ENCODE peak calls at places on chromosomes 16 and 17, in nine cellular contexts. One of them, this sample, is unnamed. For H4K20me1, the result is how much of the 10 kb centered on the place peaks cover.

GRCh38 chr17:75240394-75241142 is 20.8 kb downstream of the GGA3 start:
- DNase-seq in GM12878: no peak
- DNase-seq in fibroblast of lung: peak
- DNase-seq in PC-9: peak
- DNase-seq in IMR-90: peak
- DNase-seq in MM.1S: peak
- DNase-seq in HepG2: peak
- DNase-seq in PC-3: peak
- DNase-seq in GM23338: peak
- DNase-seq in this sample: peak

GRCh38 chr17:16470302-16470701 is 21.7 kb downstream of the LRRC75A start:
- DNase-seq in GM12878: no peak
- DNase-seq in fibroblast of lung: no peak
- DNase-seq in PC-9: no peak
- DNase-seq in IMR-90: no peak
- DNase-seq in MM.1S: no peak
- DNase-seq in HepG2: no peak
- DNase-seq in PC-3: no peak
- DNase-seq in GM23338: no peak
- DNase-seq in this sample: no peak

GRCh38 chr17:15409721-15410247 is 57.6 kb downstream of the CDRT4 start:
- DNase-seq in GM12878: no peak
- DNase-seq in fibroblast of lung: peak
- DNase-seq in PC-9: no peak
- DNase-seq in IMR-90: peak
- DNase-seq in MM.1S: no peak
- DNase-seq in HepG2: no peak
- DNase-seq in PC-3: peak
- DNase-seq in GM23338: no peak
- DNase-seq in this sample: no peak

GRCh38 chr17:41684050-41684449 is 4.6 kb upstream of the EIF1 start:
- DNase-seq in GM12878: no peak
- DNase-seq in fibroblast of lung: no peak
- DNase-seq in PC-9: no peak
- DNase-seq in IMR-90: no peak
- DNase-seq in MM.1S: no peak
- DNase-seq in HepG2: no peak
- DNase-seq in PC-3: no peak
- DNase-seq in GM23338: no peak
- DNase-seq in this sample: no peak

GRCh38 chr17:16662936-16663335 is 9.3 kb upstream of the ZNF624 start:
- DNase-seq in GM12878: no peak
- DNase-seq in fibroblast of lung: no peak
- DNase-seq in PC-9: no peak
- DNase-seq in IMR-90: no peak
- DNase-seq in MM.1S: no peak
- DNase-seq in HepG2: no peak
- DNase-seq in PC-3: peak
- DNase-seq in GM23338: no peak
- DNase-seq in this sample: no peak

GRCh38 chr16:85600905-85601639 is 12.1 kb upstream of the GSE1 start:
- DNase-seq in GM12878: no peak
- DNase-seq in fibroblast of lung: no peak
- DNase-seq in PC-9: no peak
- DNase-seq in IMR-90: no peak
- DNase-seq in MM.1S: no peak
- DNase-seq in HepG2: no peak
- DNase-seq in PC-3: no peak
- DNase-seq in GM23338: no peak
- DNase-seq in this sample: no peak

GRCh38 chr17:6666077-6666521 is 14.5 kb downstream of the C17orf100 start:
- DNase-seq in GM12878: no peak
- DNase-seq in fibroblast of lung: peak
- DNase-seq in PC-9: peak
- DNase-seq in IMR-90: peak
- DNase-seq in MM.1S: peak
- DNase-seq in HepG2: peak
- DNase-seq in PC-3: peak
- DNase-seq in GM23338: peak
- DNase-seq in this sample: peak

GRCh38 chr16:19274178-19274797 is 11.2 kb upstream of the CLEC19A start:
- DNase-seq in GM12878: no peak
- DNase-seq in fibroblast of lung: no peak
- DNase-seq in PC-9: no peak
- DNase-seq in IMR-90: no peak
- DNase-seq in MM.1S: no peak
- DNase-seq in HepG2: no peak
- DNase-seq in PC-3: no peak
- DNase-seq in GM23338: no peak
- DNase-seq in this sample: no peak

GRCh38 chr17:61926831-61927210 is 961 bp downstream of the INTS2 start:
- DNase-seq in GM12878: no peak
- DNase-seq in fibroblast of lung: peak
- DNase-seq in PC-9: no peak
- DNase-seq in IMR-90: peak
- DNase-seq in MM.1S: no peak
- DNase-seq in HepG2: no peak
- DNase-seq in PC-3: no peak
- DNase-seq in GM23338: no peak
- DNase-seq in this sample: no peak

GRCh38 chr16:69131749-69132423 is 502 bp downstream of the CHTF8 start:
- DNase-seq in GM12878: peak
- DNase-seq in fibroblast of lung: peak
- DNase-seq in PC-9: peak
- DNase-seq in IMR-90: peak
- DNase-seq in MM.1S: peak
- DNase-seq in HepG2: peak
- DNase-seq in PC-3: peak
- DNase-seq in GM23338: peak
- DNase-seq in this sample: peak
- H4K20me1 ChIP-seq in GM12878: under half
- H4K20me1 ChIP-seq in fibroblast of lung: under half
- H4K20me1 ChIP-seq in PC-9: under half
- H4K20me1 ChIP-seq in IMR-90: under half
- H4K20me1 ChIP-seq in MM.1S: under half
- H4K20me1 ChIP-seq in HepG2: under half
- H4K20me1 ChIP-seq in PC-3: under half
- H4K20me1 ChIP-seq in GM23338: under half
- H4K20me1 ChIP-seq in this sample: under half

GRCh38 chr16:88872650-88873331 is 6.3 kb upstream of the PABPN1L start:
- DNase-seq in GM12878: no peak
- DNase-seq in fibroblast of lung: no peak
- DNase-seq in PC-9: no peak
- DNase-seq in IMR-90: no peak
- DNase-seq in MM.1S: no peak
- DNase-seq in HepG2: no peak
- DNase-seq in PC-3: no peak
- DNase-seq in GM23338: no peak
- DNase-seq in this sample: no peak

GRCh38 chr16:88871730-88872416 is 5.4 kb upstream of the PABPN1L start:
- DNase-seq in GM12878: no peak
- DNase-seq in fibroblast of lung: no peak
- DNase-seq in PC-9: no peak
- DNase-seq in IMR-90: no peak
- DNase-seq in MM.1S: no peak
- DNase-seq in HepG2: no peak
- DNase-seq in PC-3: no peak
- DNase-seq in GM23338: no peak
- DNase-seq in this sample: no peak

GRCh38 chr16:88870608-88871348 is 4.3 kb upstream of the PABPN1L start:
- DNase-seq in GM12878: no peak
- DNase-seq in fibroblast of lung: no peak
- DNase-seq in PC-9: no peak
- DNase-seq in IMR-90: no peak
- DNase-seq in MM.1S: no peak
- DNase-seq in HepG2: no peak
- DNase-seq in PC-3: no peak
- DNase-seq in GM23338: no peak
- DNase-seq in this sample: no peak

GRCh38 chr16:88869673-88869980 is 3.2 kb upstream of the PABPN1L start:
- DNase-seq in GM12878: no peak
- DNase-seq in fibroblast of lung: peak
- DNase-seq in PC-9: no peak
- DNase-seq in IMR-90: peak
- DNase-seq in MM.1S: no peak
- DNase-seq in HepG2: no peak
- DNase-seq in PC-3: no peak
- DNase-seq in GM23338: no peak
- DNase-seq in this sample: no peak

GRCh38 chr16:88871349-88871702 is 4.9 kb upstream of the PABPN1L start:
- DNase-seq in GM12878: no peak
- DNase-seq in fibroblast of lung: no peak
- DNase-seq in PC-9: no peak
- DNase-seq in IMR-90: no peak
- DNase-seq in MM.1S: no peak
- DNase-seq in HepG2: no peak
- DNase-seq in PC-3: no peak
- DNase-seq in GM23338: no peak
- DNase-seq in this sample: no peak
- H4K20me1 ChIP-seq in GM12878: under half
- H4K20me1 ChIP-seq in fibroblast of lung: under half
- H4K20me1 ChIP-seq in PC-9: under half
- H4K20me1 ChIP-seq in IMR-90: under half
- H4K20me1 ChIP-seq in MM.1S: under half
- H4K20me1 ChIP-seq in HepG2: under half
- H4K20me1 ChIP-seq in PC-3: under half
- H4K20me1 ChIP-seq in GM23338: under half
- H4K20me1 ChIP-seq in this sample: under half

GRCh38 chr16:17325744-17326143 is 145.0 kb downstream of the XYLT1 start:
- DNase-seq in GM12878: no peak
- DNase-seq in fibroblast of lung: no peak
- DNase-seq in PC-9: no peak
- DNase-seq in IMR-90: no peak
- DNase-seq in MM.1S: no peak
- DNase-seq in HepG2: no peak
- DNase-seq in PC-3: no peak
- DNase-seq in GM23338: no peak
- DNase-seq in this sample: no peak

GRCh38 chr16:17320009-17320408 is 150.8 kb downstream of the XYLT1 start:
- DNase-seq in GM12878: no peak
- DNase-seq in fibroblast of lung: no peak
- DNase-seq in PC-9: no peak
- DNase-seq in IMR-90: no peak
- DNase-seq in MM.1S: no peak
- DNase-seq in HepG2: no peak
- DNase-seq in PC-3: no peak
- DNase-seq in GM23338: no peak
- DNase-seq in this sample: no peak

GRCh38 chr16:17318200-17318599 is 152.6 kb downstream of the XYLT1 start:
- DNase-seq in GM12878: no peak
- DNase-seq in fibroblast of lung: peak
- DNase-seq in PC-9: no peak
- DNase-seq in IMR-90: peak
- DNase-seq in MM.1S: no peak
- DNase-seq in HepG2: no peak
- DNase-seq in PC-3: no peak
- DNase-seq in GM23338: peak
- DNase-seq in this sample: no peak

GRCh38 chr16:17316005-17316404 is 154.8 kb downstream of the XYLT1 start:
- DNase-seq in GM12878: no peak
- DNase-seq in fibroblast of lung: no peak
- DNase-seq in PC-9: no peak
- DNase-seq in IMR-90: no peak
- DNase-seq in MM.1S: no peak
- DNase-seq in HepG2: peak
- DNase-seq in PC-3: no peak
- DNase-seq in GM23338: no peak
- DNase-seq in this sample: no peak

DNA sequence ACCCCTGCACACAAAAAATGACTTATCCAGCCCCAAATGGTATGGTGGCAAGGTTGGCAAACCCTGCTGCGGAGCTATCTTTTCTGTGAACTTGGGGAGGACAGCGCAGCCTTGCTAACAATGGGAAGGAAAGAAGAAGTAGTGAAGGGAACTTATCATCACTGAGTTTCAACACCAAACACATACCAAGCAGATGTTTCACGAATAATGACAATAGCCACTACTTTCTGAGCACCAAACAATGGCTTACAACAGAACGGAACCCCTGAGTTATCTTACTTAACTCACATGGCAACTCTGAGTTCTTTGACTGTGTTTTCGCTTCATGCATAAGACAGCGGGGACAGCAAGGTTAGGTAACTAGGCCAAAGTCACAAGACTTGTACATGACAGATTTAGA is 148.9 kb downstream of the XYLT1 start:
- DNase-seq in GM12878: no peak
- DNase-seq in fibroblast of lung: no peak
- DNase-seq in PC-9: no peak
- DNase-seq in IMR-90: no peak
- DNase-seq in MM.1S: no peak
- DNase-seq in HepG2: no peak
- DNase-seq in PC-3: no peak
- DNase-seq in GM23338: no peak
- DNase-seq in this sample: no peak
- H4K20me1 ChIP-seq in GM12878: under half
- H4K20me1 ChIP-seq in fibroblast of lung: under half
- H4K20me1 ChIP-seq in PC-9: under half
- H4K20me1 ChIP-seq in IMR-90: under half
- H4K20me1 ChIP-seq in MM.1S: under half
- H4K20me1 ChIP-seq in HepG2: under half
- H4K20me1 ChIP-seq in PC-3: under half
- H4K20me1 ChIP-seq in GM23338: under half
- H4K20me1 ChIP-seq in this sample: under half

GRCh38 chr16:12927591-12927990 is 26.2 kb downstream of the SHISA9 start:
- DNase-seq in GM12878: no peak
- DNase-seq in fibroblast of lung: no peak
- DNase-seq in PC-9: no peak
- DNase-seq in IMR-90: no peak
- DNase-seq in MM.1S: no peak
- DNase-seq in HepG2: no peak
- DNase-seq in PC-3: no peak
- DNase-seq in GM23338: no peak
- DNase-seq in this sample: no peak

GRCh38 chr16:12930881-12931280 is 29.5 kb downstream of the SHISA9 start:
- DNase-seq in GM12878: no peak
- DNase-seq in fibroblast of lung: no peak
- DNase-seq in PC-9: no peak
- DNase-seq in IMR-90: no peak
- DNase-seq in MM.1S: no peak
- DNase-seq in HepG2: no peak
- DNase-seq in PC-3: no peak
- DNase-seq in GM23338: no peak
- DNase-seq in this sample: no peak

GRCh38 chr16:12920739-12921138 is 19.3 kb downstream of the SHISA9 start:
- DNase-seq in GM12878: no peak
- DNase-seq in fibroblast of lung: no peak
- DNase-seq in PC-9: no peak
- DNase-seq in IMR-90: no peak
- DNase-seq in MM.1S: no peak
- DNase-seq in HepG2: no peak
- DNase-seq in PC-3: no peak
- DNase-seq in GM23338: no peak
- DNase-seq in this sample: no peak

DNA sequence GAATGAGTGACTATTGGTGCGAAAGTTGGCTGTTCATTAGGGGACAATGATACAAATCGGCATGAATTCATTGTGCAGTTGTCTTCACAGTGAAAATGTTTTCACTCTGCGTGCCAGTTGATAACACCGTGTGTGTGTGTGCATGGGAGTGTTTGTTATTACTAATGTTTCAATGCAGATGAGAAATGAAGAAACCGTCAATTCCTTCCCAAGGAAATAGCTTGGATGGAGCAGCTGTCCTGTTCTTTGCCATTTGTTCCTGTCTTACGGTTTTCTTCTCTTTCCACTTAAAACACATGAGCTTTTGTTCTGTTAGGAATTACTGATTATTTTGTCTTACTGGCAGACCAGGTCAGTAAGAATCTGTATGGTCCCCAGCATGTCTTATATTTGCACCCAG is 23.6 kb downstream of the SHISA9 start:
- DNase-seq in GM12878: no peak
- DNase-seq in fibroblast of lung: no peak
- DNase-seq in PC-9: no peak
- DNase-seq in IMR-90: no peak
- DNase-seq in MM.1S: no peak
- DNase-seq in HepG2: no peak
- DNase-seq in PC-3: no peak
- DNase-seq in GM23338: no peak
- DNase-seq in this sample: no peak
- H4K20me1 ChIP-seq in GM12878: under half
- H4K20me1 ChIP-seq in fibroblast of lung: under half
- H4K20me1 ChIP-seq in PC-9: half or more
- H4K20me1 ChIP-seq in IMR-90: under half
- H4K20me1 ChIP-seq in MM.1S: under half
- H4K20me1 ChIP-seq in HepG2: under half
- H4K20me1 ChIP-seq in PC-3: under half
- H4K20me1 ChIP-seq in GM23338: under half
- H4K20me1 ChIP-seq in this sample: under half